ENCODE peak calls at places on chromosomes 2 and 18, in four cellular contexts. S is stimulated activated CD4-positive, alpha-beta T cell treated with anti-CD3 and anti-CD28 coated beads, TNF-alpha, amount 100 ng/mL, for 48 hours; E is activated naive CD8-positive, alpha-beta T cell treated with anti-CD3 and anti-CD28 coated beads, Interleukin-2, amount 50 U/mL, for 24 hours; R is ELF-1. A is an unnamed sample.

GRCh38 chr2:146572598-146572997 is 1272.2 kb upstream of the ACVR2A start:
- DNase-seq in S (no peak), E (no peak), R (no peak), A (no peak)

GRCh38 chr18:361941-362913 is 94.4 kb upstream of the THOC1 start:
- DNase-seq in E (no peak), S (no peak), R (peak), A (no peak)

GRCh38 chr2:60552851-60553495 is 481 bp downstream of the BCL11A start:
- DNase-seq in E (no peak), R (no peak), S (no peak), A (no peak)

GRCh38 chr2:25078171-25079049 is 36.5 kb downstream of the EFR3B start:
- DNase-seq in E (no peak), R (no peak), S (no peak), A (peak)

GRCh38 chr2:79855264-79856006 is 342.6 kb downstream of the CTNNA2 start:
- DNase-seq in S (no peak), E (no peak), R (peak), A (peak)

GRCh38 chr2:217655656-217656055 is 347.1 kb downstream of the TNS1 start:
- DNase-seq in S (no peak), R (no peak), E (no peak), A (no peak)

GRCh38 chr2:151269798-151270568 is 8.3 kb upstream of the RBM43 start:
- DNase-seq in S (no peak), R (no peak), E (no peak), A (no peak)

GRCh38 chr2:125491663-125492062 is 1164.3 kb upstream of the GYPC start:
- DNase-seq in E (no peak), R (no peak), S (no peak), A (no peak)

GRCh38 chr2:28381225-28382180 is 11.2 kb upstream of the FOSL2 start:
- DNase-seq in S (no peak), R (peak), E (no peak), A (peak)

GRCh38 chr2:226802573-226802972 is 3.0 kb upstream of the IRS1 start:
- DNase-seq in S (no peak), R (no peak), E (no peak), A (peak)

GRCh38 chr2:162342841-162343240 is 1.1 kb upstream of the GCA start:
- DNase-seq in E (no peak), S (no peak), R (no peak), A (no peak)

GRCh38 chr2:162403884-162404283 is 60.0 kb downstream of the GCA start:
- DNase-seq in R (no peak), S (no peak), E (no peak), A (no peak)

GRCh38 chr2:217979151-217979811 is 23.5 kb downstream of the TNS1 start:
- DNase-seq in R (peak), S (no peak), E (no peak), A (no peak)

GRCh38 chr2:129738799-129739198 is 240.7 kb upstream of the RAB6C start:
- DNase-seq in E (no peak), S (no peak), R (no peak), A (no peak)

GRCh38 chr18:43161528-43161927 is 46.0 kb upstream of the RIT2 start:
- DNase-seq in R (no peak), S (no peak), E (no peak), A (no peak)

GRCh38 chr2:72138011-72138881 is 9.4 kb downstream of the CYP26B1 start:
- DNase-seq in E (no peak), S (no peak), R (peak), A (no peak)

GRCh38 chr2:170819941-170820646 is 3.4 kb downstream of the GAD1 start:
- DNase-seq in S (no peak), E (no peak), R (peak), A (no peak)

GRCh38 chr2:13052547-13052946 is 335.8 kb downstream of the TRIB2 start:
- DNase-seq in R (peak), E (no peak), S (no peak), A (no peak)

A was measured in NCI-H2081.